ENCODE peak calls at places on chromosomes 12 and 14, in four cellular contexts. Y is HCT116, J is OCI-LY7, U is hepatocyte. A is an unnamed sample.

GRCh38 chr14:35808076-35808657 is 928 bp downstream of the RALGAPA1 start:
- DNase-seq in Y (no peak), J (peak; percentile 38), U (peak; percentile 45), A (peak; percentile 69)

GRCh38 chr14:104135121-104135903 is 3.1 kb upstream of the KIF26A start:
- DNase-seq in Y (no peak), J (no peak), U (peak; percentile 65), A (peak; percentile 34)

GRCh38 chr12:114412825-114413749 is 7.1 kb upstream of the TBX5 start:
- DNase-seq in Y (no peak), J (no peak), U (no peak), A (peak; percentile 58)

GRCh38 chr14:105060751-105061427 is 4.3 kb downstream of the GPR132 start:
- DNase-seq in Y (no peak), J (peak; percentile 69), U (peak; percentile 25), A (no peak)

GRCh38 chr12:25056011-25056410 is 107.1 kb upstream of the BCAT1 start:
- DNase-seq in Y (no peak), J (peak; percentile 60), U (no peak), A (no peak)

GRCh38 chr14:53386359-53386758 is 233.2 kb upstream of the DDHD1 start:
- DNase-seq in Y (no peak), J (no peak), U (no peak), A (no peak)

GRCh38 chr14:23379331-23380196 is 2.7 kb downstream of the CMTM5 start:
- DNase-seq in Y (peak; percentile 40), J (peak; percentile 66), U (peak; percentile 79), A (peak; percentile 63)

GRCh38 chr12:12336049-12336411 is 14.0 kb downstream of the MANSC1 start:
- DNase-seq in Y (no peak), J (no peak), U (peak; percentile 55), A (no peak)

GRCh38 chr14:72781476-72782181 is 112.3 kb downstream of the DPF3 start:
- DNase-seq in Y (no peak), J (no peak), U (peak; percentile 24), A (peak; percentile 83)

GRCh38 chr12:69988601-69989194 is 163.7 kb downstream of the MYRFL start:
- DNase-seq in Y (no peak), J (no peak), U (peak; percentile 34), A (peak; percentile 66)

GRCh38 chr14:97408937-97409860 is 612.0 kb downstream of the VRK1 start:
- DNase-seq in Y (no peak), J (no peak), U (no peak), A (no peak)

GRCh38 chr12:45421736-45422135 is 205.8 kb downstream of the ANO6 start:
- DNase-seq in Y (no peak), J (no peak), U (no peak), A (no peak)

GRCh38 chr12:30622509-30622908 is 73.2 kb downstream of the IPO8 start:
- DNase-seq in Y (no peak), J (no peak), U (no peak), A (peak; percentile 82)

GRCh38 chr14:103294091-103294490 is 39.9 kb upstream of the EIF5 start:
- DNase-seq in Y (no peak), J (no peak), U (no peak), A (no peak)

GRCh38 chr14:88255798-88256197 is 67.3 kb downstream of the KCNK10 start:
- DNase-seq in Y (no peak), J (no peak), U (no peak), A (no peak)

GRCh38 chr12:124433147-124433874 is 134.1 kb downstream of the NCOR2 start:
- DNase-seq in Y (no peak), J (no peak), U (no peak), A (no peak)

GRCh38 chr12:54009171-54010052 is 627 bp downstream of the HOXC8 start:
- DNase-seq in Y (no peak), J (no peak), U (peak; percentile 54), A (peak; percentile 87)
- H3K4me3 ChIP-seq in Y (no peak overlapping the region), J (no peak overlapping the region), U (no peak overlapping the region), A (peak overlapping the region; percentile 91)

GRCh38 chr12:123044351-123044750 is 63.9 kb downstream of the ARL6IP4 start:
- DNase-seq in Y (no peak), J (no peak), U (no peak), A (no peak)
- TF ChIP-seq EZH2phosphoT487 in Y (no peak), J (no peak), U (no peak), A (no peak)

DNA sequence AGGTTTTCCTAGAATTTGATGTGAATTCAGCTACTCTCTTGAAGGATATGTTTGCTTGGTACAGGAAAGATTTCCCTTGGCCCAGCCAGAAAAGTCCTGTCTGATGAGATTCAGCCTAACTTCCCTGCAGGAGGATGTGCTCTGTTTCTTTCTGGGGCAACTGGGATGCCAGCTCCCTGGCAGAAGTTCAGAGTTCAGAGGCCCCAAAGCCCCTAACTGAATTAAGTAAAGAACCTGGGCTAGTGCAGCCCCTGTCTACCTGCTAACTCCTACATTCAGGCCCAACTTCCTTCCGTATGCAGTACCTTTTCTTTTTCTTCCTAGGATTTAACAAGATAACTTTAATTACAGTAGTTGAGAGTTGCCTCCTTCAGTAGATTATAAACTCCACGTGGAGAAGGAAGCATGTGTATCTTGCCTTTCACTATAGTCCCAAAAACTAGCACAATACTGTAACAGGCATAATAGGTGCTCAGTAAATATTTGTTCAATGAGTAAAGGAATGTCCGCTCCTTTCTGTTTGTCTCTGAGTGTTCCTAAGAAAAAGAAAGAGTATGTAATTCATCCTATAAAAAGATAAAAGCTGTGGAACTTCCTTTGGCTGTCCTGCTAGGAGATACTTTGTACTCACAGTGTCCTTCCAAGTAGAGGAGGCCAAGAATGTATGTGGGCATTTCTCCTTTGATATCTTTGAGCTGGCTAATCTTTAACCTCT is 141.0 kb downstream of the SLC8A3 start:
- DNase-seq in Y (no peak), J (no peak), U (peak; percentile 39), A (no peak)
- H3K4me3 ChIP-seq in Y (no peak overlapping the region), J (no peak overlapping the region), U (no peak overlapping the region), A (no peak overlapping the region)

GRCh38 chr14:73973497-73973896 is 23.4 kb downstream of the COQ6 start:
- DNase-seq in Y (no peak), J (no peak), U (no peak), A (no peak)
- TF ChIP-seq EZH2phosphoT487 in Y (no peak), J (no peak), U (no peak), A (no peak)

A was measured in GM23248.